ENCODE peak calls at places on chromosomes 16 and 17, in ten cellular contexts. One of them, this sample, is unnamed.
A peak's percentile ranks its signal among the peaks of the same experiment; 100 is the strongest.

GRCh38 chr17:83105512-83105911 is 26.1 kb downstream of the METRNL start:
- DNase-seq in AG04450: no peak
- DNase-seq in cardiac fibroblast: no peak
- DNase-seq in fibroblast of mammary gland: no peak
- DNase-seq in HCT116: no peak
- DNase-seq in mammary epithelial cell: no peak
- DNase-seq in uterus: no peak
- DNase-seq in cardiac muscle cell: no peak
- DNase-seq in spleen: no peak
- DNase-seq in PC-3: no peak
- DNase-seq in this sample: no peak

GRCh38 chr17:82105882-82106696 is 8.1 kb upstream of the FASN start:
- DNase-seq in fibroblast of mammary gland: no peak
- DNase-seq in cardiac muscle cell: peak; percentile 73
- DNase-seq in uterus: peak; percentile 23
- DNase-seq in HCT116: peak; percentile 82
- DNase-seq in mammary epithelial cell: peak; percentile 81
- DNase-seq in PC-3: peak; percentile 85
- DNase-seq in AG04450: no peak
- DNase-seq in cardiac fibroblast: peak; percentile 50
- DNase-seq in spleen: peak; percentile 91
- DNase-seq in this sample: peak; percentile 54

GRCh38 chr16:84571010-84571409 is 46.9 kb downstream of the COTL1 start:
- DNase-seq in PC-3: no peak
- DNase-seq in uterus: no peak
- DNase-seq in mammary epithelial cell: no peak
- DNase-seq in cardiac muscle cell: no peak
- DNase-seq in cardiac fibroblast: no peak
- DNase-seq in fibroblast of mammary gland: no peak
- DNase-seq in spleen: no peak
- DNase-seq in HCT116: no peak
- DNase-seq in AG04450: no peak
- DNase-seq in this sample: no peak

GRCh38 chr16:56269824-56270684 is 78.8 kb downstream of the GNAO1 start:
- DNase-seq in PC-3: no peak
- DNase-seq in mammary epithelial cell: no peak
- DNase-seq in cardiac fibroblast: peak; percentile 77
- DNase-seq in fibroblast of mammary gland: peak; percentile 11
- DNase-seq in HCT116: no peak
- DNase-seq in uterus: peak; percentile 36
- DNase-seq in AG04450: peak; percentile 42
- DNase-seq in cardiac muscle cell: peak; percentile 90
- DNase-seq in spleen: peak; percentile 46
- DNase-seq in this sample: peak; percentile 63

GRCh38 chr17:48026503-48027321 is 10.9 kb downstream of the COPZ2 start:
- DNase-seq in cardiac muscle cell: peak; percentile 94
- DNase-seq in PC-3: peak; percentile 93
- DNase-seq in mammary epithelial cell: peak; percentile 94
- DNase-seq in HCT116: peak; percentile 90
- DNase-seq in fibroblast of mammary gland: peak; percentile 92
- DNase-seq in cardiac fibroblast: peak; percentile 93
- DNase-seq in spleen: peak; percentile 93
- DNase-seq in uterus: peak; percentile 86
- DNase-seq in AG04450: peak; percentile 71
- DNase-seq in this sample: peak; percentile 92

GRCh38 chr17:48456584-48456983 is 26.6 kb upstream of the SKAP1 start:
- DNase-seq in HCT116: peak; percentile 83
- DNase-seq in cardiac fibroblast: peak; percentile 5
- DNase-seq in PC-3: peak; percentile 63
- DNase-seq in uterus: no peak
- DNase-seq in AG04450: no peak
- DNase-seq in spleen: no peak
- DNase-seq in cardiac muscle cell: peak; percentile 21
- DNase-seq in fibroblast of mammary gland: no peak
- DNase-seq in mammary epithelial cell: peak; percentile 73
- DNase-seq in this sample: no peak

GRCh38 chr16:81179219-81179618 is 59.3 kb upstream of the BCO1 start:
- DNase-seq in spleen: no peak
- DNase-seq in PC-3: no peak
- DNase-seq in AG04450: no peak
- DNase-seq in cardiac fibroblast: no peak
- DNase-seq in fibroblast of mammary gland: no peak
- DNase-seq in cardiac muscle cell: no peak
- DNase-seq in mammary epithelial cell: no peak
- DNase-seq in uterus: no peak
- DNase-seq in HCT116: no peak
- DNase-seq in this sample: no peak

GRCh38 chr16:14181371-14182050 is 110.4 kb downstream of the MRTFB start:
- DNase-seq in PC-3: peak; percentile 86
- DNase-seq in fibroblast of mammary gland: peak; percentile 96
- DNase-seq in cardiac fibroblast: peak; percentile 93
- DNase-seq in uterus: no peak
- DNase-seq in spleen: no peak
- DNase-seq in AG04450: peak; percentile 32
- DNase-seq in HCT116: no peak
- DNase-seq in mammary epithelial cell: peak; percentile 73
- DNase-seq in cardiac muscle cell: no peak
- DNase-seq in this sample: peak; percentile 86

GRCh38 chr16:88003316-88003715 is 52.1 kb downstream of the BANP start:
- DNase-seq in cardiac fibroblast: no peak
- DNase-seq in HCT116: no peak
- DNase-seq in AG04450: no peak
- DNase-seq in cardiac muscle cell: no peak
- DNase-seq in spleen: peak; percentile 22
- DNase-seq in PC-3: no peak
- DNase-seq in mammary epithelial cell: no peak
- DNase-seq in fibroblast of mammary gland: no peak
- DNase-seq in uterus: no peak
- DNase-seq in this sample: no peak

GRCh38 chr16:84925092-84925772 is 86.1 kb downstream of the ZDHHC7 start:
- DNase-seq in mammary epithelial cell: no peak
- DNase-seq in spleen: peak; percentile 90
- DNase-seq in cardiac muscle cell: peak; percentile 60
- DNase-seq in HCT116: peak; percentile 35
- DNase-seq in AG04450: no peak
- DNase-seq in cardiac fibroblast: peak; percentile 38
- DNase-seq in fibroblast of mammary gland: peak; percentile 46
- DNase-seq in PC-3: peak; percentile 55
- DNase-seq in uterus: no peak
- DNase-seq in this sample: no peak

GRCh38 chr16:84121007-84121406 is 4.3 kb upstream of the MBTPS1 start:
- DNase-seq in fibroblast of mammary gland: no peak
- DNase-seq in mammary epithelial cell: no peak
- DNase-seq in AG04450: no peak
- DNase-seq in cardiac muscle cell: no peak
- DNase-seq in PC-3: no peak
- DNase-seq in cardiac fibroblast: no peak
- DNase-seq in uterus: no peak
- DNase-seq in spleen: no peak
- DNase-seq in HCT116: no peak
- DNase-seq in this sample: no peak

GRCh38 chr17:21218101-21218500 is 4.1 kb upstream of the TMEM11 start:
- DNase-seq in AG04450: no peak
- DNase-seq in uterus: no peak
- DNase-seq in cardiac muscle cell: peak; percentile 38
- DNase-seq in mammary epithelial cell: no peak
- DNase-seq in cardiac fibroblast: no peak
- DNase-seq in spleen: no peak
- DNase-seq in PC-3: no peak
- DNase-seq in fibroblast of mammary gland: no peak
- DNase-seq in HCT116: no peak
- DNase-seq in this sample: peak; percentile 26
- TF ChIP-seq CTCF in AG04450: no peak
- TF ChIP-seq CTCF in uterus: no peak
- TF ChIP-seq CTCF in cardiac muscle cell: peak; percentile 6
- TF ChIP-seq CTCF in mammary epithelial cell: no peak
- TF ChIP-seq CTCF in cardiac fibroblast: no peak
- TF ChIP-seq CTCF in spleen: no peak
- TF ChIP-seq CTCF in PC-3: no peak
- TF ChIP-seq CTCF in fibroblast of mammary gland: no peak
- TF ChIP-seq CTCF in HCT116: no peak
- TF ChIP-seq CTCF in this sample: no peak

GRCh38 chr17:13993106-13993505 is 76.2 kb upstream of the COX10 start:
- DNase-seq in fibroblast of mammary gland: no peak
- DNase-seq in AG04450: no peak
- DNase-seq in mammary epithelial cell: no peak
- DNase-seq in spleen: no peak
- DNase-seq in cardiac fibroblast: no peak
- DNase-seq in PC-3: no peak
- DNase-seq in cardiac muscle cell: no peak
- DNase-seq in HCT116: no peak
- DNase-seq in uterus: no peak
- DNase-seq in this sample: no peak

GRCh38 chr17:13996758-13997157 is 72.5 kb upstream of the COX10 start:
- DNase-seq in cardiac muscle cell: no peak
- DNase-seq in fibroblast of mammary gland: no peak
- DNase-seq in uterus: no peak
- DNase-seq in HCT116: no peak
- DNase-seq in cardiac fibroblast: no peak
- DNase-seq in spleen: no peak
- DNase-seq in mammary epithelial cell: no peak
- DNase-seq in AG04450: no peak
- DNase-seq in PC-3: no peak
- DNase-seq in this sample: no peak

GRCh38 chr17:13995856-13996635 is 73.3 kb upstream of the COX10 start:
- DNase-seq in fibroblast of mammary gland: no peak
- DNase-seq in cardiac muscle cell: no peak
- DNase-seq in AG04450: no peak
- DNase-seq in PC-3: no peak
- DNase-seq in uterus: no peak
- DNase-seq in cardiac fibroblast: no peak
- DNase-seq in spleen: no peak
- DNase-seq in HCT116: no peak
- DNase-seq in mammary epithelial cell: no peak
- DNase-seq in this sample: no peak

DNA sequence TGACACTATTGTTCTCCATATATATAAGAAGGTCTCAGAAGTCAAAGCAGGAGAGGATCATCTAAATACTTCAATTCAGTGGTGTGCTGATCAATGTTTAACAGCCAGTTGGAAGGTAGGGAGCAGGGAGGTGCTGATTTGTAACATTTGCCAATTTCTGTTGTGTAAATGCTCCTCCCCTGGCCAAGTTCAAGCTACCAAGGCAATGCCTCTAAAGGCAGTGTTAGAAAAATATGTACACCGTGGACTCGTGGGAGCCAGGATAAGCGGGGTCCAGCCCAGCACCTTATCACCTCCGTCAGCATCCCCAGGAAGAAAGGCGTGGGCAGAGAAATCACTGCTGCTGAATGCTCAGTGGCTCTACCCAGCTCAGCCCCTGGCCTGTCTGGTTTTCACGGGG is 75.3 kb upstream of the COX10 start:
- DNase-seq in fibroblast of mammary gland: no peak
- DNase-seq in AG04450: no peak
- DNase-seq in HCT116: no peak
- DNase-seq in cardiac fibroblast: no peak
- DNase-seq in cardiac muscle cell: no peak
- DNase-seq in uterus: no peak
- DNase-seq in spleen: no peak
- DNase-seq in PC-3: no peak
- DNase-seq in mammary epithelial cell: no peak
- DNase-seq in this sample: no peak
- H3K4me3 ChIP-seq in fibroblast of mammary gland: no peak overlapping the region
- H3K4me3 ChIP-seq in AG04450: no peak overlapping the region
- H3K4me3 ChIP-seq in HCT116: no peak overlapping the region
- H3K4me3 ChIP-seq in cardiac fibroblast: no peak overlapping the region
- H3K4me3 ChIP-seq in cardiac muscle cell: no peak overlapping the region
- H3K4me3 ChIP-seq in uterus: no peak overlapping the region
- H3K4me3 ChIP-seq in spleen: no peak overlapping the region
- H3K4me3 ChIP-seq in PC-3: no peak overlapping the region
- H3K4me3 ChIP-seq in mammary epithelial cell: no peak overlapping the region
- H3K4me3 ChIP-seq in this sample: no peak overlapping the region

DNA sequence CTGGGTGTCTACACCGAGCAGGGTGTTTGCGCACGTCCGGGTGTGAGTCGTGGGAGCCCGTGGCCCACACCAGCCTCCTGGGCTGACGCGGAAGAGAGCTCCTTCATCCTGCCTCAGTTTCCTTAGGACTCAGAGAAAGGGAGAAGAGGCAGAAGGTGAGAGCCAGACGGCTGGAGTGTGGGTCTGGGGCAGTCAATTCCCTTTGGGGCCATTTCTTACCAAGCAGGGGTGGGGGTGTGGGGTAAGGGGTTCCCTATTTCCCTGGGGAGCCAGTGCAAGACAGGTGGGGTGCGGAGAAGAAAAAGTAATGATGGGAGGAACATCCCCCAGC is 831 bp downstream of the CA7 start:
- DNase-seq in mammary epithelial cell: no peak
- DNase-seq in cardiac muscle cell: no peak
- DNase-seq in HCT116: no peak
- DNase-seq in PC-3: no peak
- DNase-seq in uterus: no peak
- DNase-seq in fibroblast of mammary gland: no peak
- DNase-seq in AG04450: no peak
- DNase-seq in spleen: no peak
- DNase-seq in cardiac fibroblast: no peak
- DNase-seq in this sample: no peak
- TF ChIP-seq CTCF in mammary epithelial cell: no peak
- TF ChIP-seq CTCF in cardiac muscle cell: no peak
- TF ChIP-seq CTCF in HCT116: no peak
- TF ChIP-seq CTCF in PC-3: no peak
- TF ChIP-seq CTCF in uterus: no peak
- TF ChIP-seq CTCF in fibroblast of mammary gland: no peak
- TF ChIP-seq CTCF in AG04450: no peak
- TF ChIP-seq CTCF in spleen: no peak
- TF ChIP-seq CTCF in cardiac fibroblast: no peak
- TF ChIP-seq CTCF in this sample: no peak

GRCh38 chr16:79093554-79093967 is 507.0 kb downstream of the MAF start:
- DNase-seq in spleen: peak; percentile 79
- DNase-seq in HCT116: no peak
- DNase-seq in cardiac fibroblast: no peak
- DNase-seq in uterus: no peak
- DNase-seq in fibroblast of mammary gland: no peak
- DNase-seq in cardiac muscle cell: no peak
- DNase-seq in mammary epithelial cell: no peak
- DNase-seq in PC-3: no peak
- DNase-seq in AG04450: no peak
- DNase-seq in this sample: no peak

GRCh38 chr16:79089735-79090284 is 510.7 kb downstream of the MAF start:
- DNase-seq in HCT116: no peak
- DNase-seq in cardiac fibroblast: no peak
- DNase-seq in mammary epithelial cell: no peak
- DNase-seq in fibroblast of mammary gland: peak; percentile 15
- DNase-seq in AG04450: no peak
- DNase-seq in spleen: no peak
- DNase-seq in uterus: no peak
- DNase-seq in cardiac muscle cell: no peak
- DNase-seq in PC-3: no peak
- DNase-seq in this sample: no peak

GRCh38 chr16:79088971-79089370 is 511.6 kb downstream of the MAF start:
- DNase-seq in mammary epithelial cell: no peak
- DNase-seq in uterus: no peak
- DNase-seq in spleen: no peak
- DNase-seq in fibroblast of mammary gland: no peak
- DNase-seq in HCT116: no peak
- DNase-seq in AG04450: no peak
- DNase-seq in cardiac muscle cell: no peak
- DNase-seq in cardiac fibroblast: no peak
- DNase-seq in PC-3: peak; percentile 13
- DNase-seq in this sample: no peak

GRCh38 chr16:79092846-79093245 is 507.7 kb downstream of the MAF start:
- DNase-seq in AG04450: no peak
- DNase-seq in cardiac muscle cell: no peak
- DNase-seq in uterus: no peak
- DNase-seq in HCT116: no peak
- DNase-seq in fibroblast of mammary gland: no peak
- DNase-seq in PC-3: no peak
- DNase-seq in spleen: no peak
- DNase-seq in mammary epithelial cell: no peak
- DNase-seq in cardiac fibroblast: no peak
- DNase-seq in this sample: no peak

GRCh38 chr16:79090966-79091365 is 509.6 kb downstream of the MAF start:
- DNase-seq in mammary epithelial cell: no peak
- DNase-seq in fibroblast of mammary gland: no peak
- DNase-seq in cardiac muscle cell: no peak
- DNase-seq in AG04450: no peak
- DNase-seq in HCT116: no peak
- DNase-seq in cardiac fibroblast: no peak
- DNase-seq in PC-3: no peak
- DNase-seq in spleen: no peak
- DNase-seq in uterus: no peak
- DNase-seq in this sample: no peak
- H3K4me3 ChIP-seq in mammary epithelial cell: no peak overlapping the region
- H3K4me3 ChIP-seq in fibroblast of mammary gland: no peak overlapping the region
- H3K4me3 ChIP-seq in cardiac muscle cell: no peak overlapping the region
- H3K4me3 ChIP-seq in AG04450: no peak overlapping the region
- H3K4me3 ChIP-seq in HCT116: no peak overlapping the region
- H3K4me3 ChIP-seq in cardiac fibroblast: no peak overlapping the region
- H3K4me3 ChIP-seq in PC-3: no peak overlapping the region
- H3K4me3 ChIP-seq in spleen: peak overlapping the region; percentile 25
- H3K4me3 ChIP-seq in uterus: no peak overlapping the region
- H3K4me3 ChIP-seq in this sample: no peak overlapping the region

This sample was measured in fibroblast of pulmonary artery.